ENCODE peak calls at places on chromosomes 16 and 17, in six cellular contexts. Z, Y, J, F, B and X are unnamed samples.

GRCh38 chr16:10078541-10078949 is 103.7 kb downstream of the GRIN2A start:
- DNase-seq in Z (no peak), Y (peak), J (no peak), F (no peak), B (no peak), X (no peak)

GRCh38 chr17:74227681-74228080 is 14.3 kb downstream of the TTYH2 start:
- DNase-seq in Z (no peak), Y (no peak), J (no peak), F (no peak), B (no peak), X (no peak)

GRCh38 chr17:37490638-37491614 is 1.2 kb downstream of the DUSP14 start:
- DNase-seq in Z (peak), Y (peak), J (peak), F (no peak), B (peak), X (peak)

GRCh38 chr17:55926276-55926995 is 175.6 kb downstream of the PCTP start:
- DNase-seq in Z (no peak), Y (no peak), J (no peak), F (no peak), B (no peak), X (no peak)

GRCh38 chr17:48351916-48352332 is 78.1 kb downstream of the SKAP1 start:
- DNase-seq in Z (peak), Y (peak), J (peak), F (no peak), B (peak), X (peak)

GRCh38 chr16:88287219-88287618 is 95.5 kb upstream of the ZNF469 start:
- DNase-seq in Z (peak), Y (peak), J (peak), F (no peak), B (peak), X (no peak)

GRCh38 chr17:49414271-49414621 is 436 bp downstream of the PHB1 start:
- DNase-seq in Z (no peak), Y (no peak), J (no peak), F (no peak), B (peak), X (no peak)

GRCh38 chr16:25051446-25052160 is 36.4 kb upstream of the ARHGAP17 start:
- DNase-seq in Z (peak), Y (no peak), J (no peak), F (no peak), B (no peak), X (peak)

GRCh38 chr17:74635418-74635817 is 11.9 kb upstream of the CD300E start:
- DNase-seq in Z (no peak), Y (no peak), J (no peak), F (peak), B (no peak), X (no peak)

GRCh38 chr16:89195521-89196171 is 4.7 kb downstream of the SLC22A31 start:
- DNase-seq in Z (no peak), Y (no peak), J (no peak), F (no peak), B (no peak), X (no peak)

GRCh38 chr16:22222998-22223397 is 16.9 kb downstream of the EEF2K start:
- DNase-seq in Z (no peak), Y (no peak), J (no peak), F (no peak), B (no peak), X (no peak)

GRCh38 chr17:75526555-75527270 is 1.2 kb downstream of the LLGL2 start:
- DNase-seq in Z (no peak), Y (no peak), J (no peak), F (no peak), B (no peak), X (no peak)

GRCh38 chr16:87653234-87653633 is 50.9 kb downstream of the JPH3 start:
- DNase-seq in Z (peak), Y (peak), J (peak), F (no peak), B (peak), X (peak)

GRCh38 chr17:8482546-8482945 is 46.9 kb downstream of the NDEL1 start:
- DNase-seq in Z (no peak), Y (no peak), J (no peak), F (no peak), B (no peak), X (peak)

GRCh38 chr17:80970044-80970761 is 21.4 kb upstream of the CHMP6 start:
- DNase-seq in Z (peak), Y (no peak), J (peak), F (no peak), B (peak), X (no peak)

GRCh38 chr16:87464691-87465300 is 28.0 kb downstream of the ZCCHC14 start:
- DNase-seq in Z (no peak), Y (no peak), J (no peak), F (no peak), B (peak), X (peak)

GRCh38 chr16:79286646-79287423 is 313.7 kb downstream of the MAF start:
- DNase-seq in Z (no peak), Y (no peak), J (no peak), F (peak), B (no peak), X (no peak)

GRCh38 chr17:37643829-37644228 is 583 bp upstream of the DDX52 start:
- DNase-seq in Z (peak), Y (no peak), J (no peak), F (no peak), B (no peak), X (no peak)

GRCh38 chr17:68468785-68469184 is 11.5 kb upstream of the WIPI1 start:
- DNase-seq in Z (no peak), Y (peak), J (no peak), F (no peak), B (no peak), X (peak)

GRCh38 chr17:51060396-51060795 is 60.3 kb downstream of the SPAG9 start:
- DNase-seq in Z (no peak), Y (no peak), J (no peak), F (no peak), B (no peak), X (no peak)

GRCh38 chr16:69494993-69495392 is 70.6 kb downstream of the CYB5B start:
- DNase-seq in Z (peak), Y (peak), J (peak), F (no peak), B (peak), X (no peak)

GRCh38 chr17:38442548-38442947 is 14.3 kb downstream of the ARHGAP23 start:
- DNase-seq in Z (no peak), Y (no peak), J (no peak), F (no peak), B (no peak), X (no peak)

GRCh38 chr16:52386694-52387093 is 160.2 kb downstream of the TOX3 start:
- DNase-seq in Z (no peak), Y (no peak), J (no peak), F (no peak), B (no peak), X (no peak)

GRCh38 chr17:4599505-4600281 is 15.4 kb downstream of the SMTNL2 start:
- DNase-seq in Z (no peak), Y (peak), J (no peak), F (no peak), B (peak), X (peak)

GRCh38 chr16:77898671-77899211 is 110.4 kb downstream of the VAT1L start:
- DNase-seq in Z (no peak), Y (no peak), J (no peak), F (no peak), B (no peak), X (peak)

GRCh38 chr17:63714550-63715277 is 14.8 kb upstream of the LIMD2 start:
- DNase-seq in Z (no peak), Y (no peak), J (no peak), F (no peak), B (no peak), X (peak)

GRCh38 chr17:14205992-14206461 is 30.6 kb downstream of the CDRT15 start:
- DNase-seq in Z (no peak), Y (no peak), J (no peak), F (no peak), B (no peak), X (no peak)

GRCh38 chr16:79559532-79559931 is 41.0 kb downstream of the MAF start:
- DNase-seq in Z (no peak), Y (no peak), J (no peak), F (no peak), B (no peak), X (no peak)

GRCh38 chr16:24734382-24734781 is 4.9 kb downstream of the TNRC6A start:
- DNase-seq in Z (no peak), Y (no peak), J (no peak), F (no peak), B (no peak), X (peak)

GRCh38 chr16:20675488-20676267 is 21.8 kb downstream of the ACSM1 start:
- DNase-seq in Z (no peak), Y (peak), J (no peak), F (peak), B (peak), X (no peak)

DNA sequence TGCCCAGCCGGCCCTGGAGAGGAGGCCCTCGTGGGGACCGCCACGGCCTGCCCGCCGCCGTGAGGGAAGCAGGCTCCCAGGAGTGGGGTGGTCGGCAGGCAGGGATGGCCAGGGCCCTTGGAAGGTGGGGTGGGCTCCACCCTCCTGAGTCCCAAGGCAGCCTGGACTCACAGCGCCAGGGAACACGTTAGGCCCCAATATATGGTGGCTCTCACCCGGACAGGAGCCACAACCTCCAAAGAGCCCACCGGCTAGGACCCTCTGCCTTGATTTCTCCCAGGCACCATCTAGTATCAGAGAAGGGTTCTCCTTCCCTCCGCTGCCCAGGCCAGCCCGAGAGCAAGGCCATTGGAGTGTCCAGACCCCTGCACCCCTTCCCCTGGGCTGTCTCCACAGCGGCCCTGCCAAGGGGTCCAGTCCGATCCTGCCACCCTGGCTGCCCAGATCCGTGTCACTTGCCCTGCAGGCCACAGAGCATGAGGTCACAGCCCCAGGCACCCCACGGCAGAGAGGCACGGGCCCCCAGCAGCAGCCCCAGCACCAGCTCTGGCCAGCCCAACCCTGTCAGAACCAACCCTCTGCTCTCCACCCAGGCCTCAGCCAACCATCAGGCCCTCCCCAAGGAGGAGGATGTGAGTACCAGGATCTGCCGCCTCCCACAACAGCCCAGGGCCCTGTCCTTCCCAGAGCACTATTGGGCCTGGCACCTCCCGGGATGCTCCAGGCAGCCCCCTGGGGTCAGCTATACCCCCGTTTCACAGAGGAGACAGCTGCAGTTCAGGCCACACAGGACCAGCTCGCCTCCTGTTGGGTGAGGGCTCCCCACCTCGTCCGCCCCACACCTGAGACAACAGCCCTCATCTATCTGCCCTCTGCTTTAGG is 1.1 kb upstream of the AXIN1 start:
- DNase-seq in Z (no peak), Y (no peak), J (no peak), F (no peak), B (no peak), X (no peak)
- TF ChIP-seq BHLHE40 in Z (no peak), Y (no peak), J (no peak), F (no peak), B (no peak), X (no peak)

DNA sequence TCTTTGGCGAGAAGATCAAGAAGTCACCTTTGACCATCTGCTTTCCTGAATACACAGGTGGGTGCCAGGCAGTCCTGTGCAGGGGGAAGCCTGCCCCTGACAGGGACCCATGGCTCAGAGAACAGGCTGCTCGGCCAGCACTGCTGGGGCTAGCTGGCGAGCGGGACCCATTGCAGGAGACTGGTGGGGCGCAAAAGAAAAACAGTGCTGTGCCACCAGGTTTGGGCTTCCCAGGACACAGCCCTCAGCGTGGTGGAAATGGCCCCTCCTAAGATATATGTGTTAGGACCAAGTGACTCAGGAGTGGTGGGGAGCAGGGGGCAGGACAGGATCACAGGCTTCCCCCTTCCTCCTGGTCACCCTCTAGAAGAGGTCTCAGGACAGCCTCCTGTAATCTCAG is 73.9 kb downstream of the AMFR start:
- DNase-seq in Z (no peak), Y (no peak), J (no peak), F (no peak), B (no peak), X (no peak)
- TF ChIP-seq BHLHE40 in Z (no peak), Y (no peak), J (no peak), F (no peak), B (no peak), X (no peak)

DNA sequence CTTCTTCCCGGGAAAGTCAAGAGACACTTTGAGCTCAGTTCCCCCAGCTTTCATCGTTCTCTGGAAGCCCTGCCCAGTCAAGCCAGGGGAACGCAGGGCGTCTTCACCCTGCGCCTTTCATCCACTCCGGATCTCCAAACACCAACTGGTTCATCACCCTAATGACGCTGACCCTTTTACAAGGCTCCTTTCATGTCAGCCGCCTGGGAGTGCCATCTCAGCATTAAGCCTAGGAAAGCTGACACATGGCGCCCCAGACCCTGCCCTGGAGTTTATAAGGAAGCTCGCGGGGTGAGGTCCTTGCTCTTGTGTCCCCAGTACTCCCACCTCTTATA is 594 bp upstream of the DNAJC7 start:
- DNase-seq in Z (no peak), Y (peak), J (no peak), F (no peak), B (no peak), X (no peak)
- TF ChIP-seq BHLHE40 in Z (no peak), Y (no peak), J (no peak), F (no peak), B (no peak), X (no peak)

GRCh38 chr16:17434006-17434405 is 36.8 kb downstream of the XYLT1 start:
- DNase-seq in Z (no peak), Y (no peak), J (no peak), F (no peak), B (no peak), X (no peak)

GRCh38 chr16:17431012-17431411 is 39.7 kb downstream of the XYLT1 start:
- DNase-seq in Z (no peak), Y (no peak), J (no peak), F (no peak), B (no peak), X (peak)

GRCh38 chr16:17432902-17433576 is 37.7 kb downstream of the XYLT1 start:
- DNase-seq in Z (no peak), Y (no peak), J (no peak), F (no peak), B (no peak), X (peak)

GRCh38 chr16:17433577-17433960 is 37.2 kb downstream of the XYLT1 start:
- DNase-seq in Z (no peak), Y (no peak), J (no peak), F (no peak), B (no peak), X (no peak)

GRCh38 chr16:17431904-17432625 is 38.7 kb downstream of the XYLT1 start:
- DNase-seq in Z (no peak), Y (no peak), J (no peak), F (no peak), B (no peak), X (no peak)
- TF ChIP-seq BHLHE40 in Z (no peak), Y (no peak), J (no peak), F (no peak), B (no peak), X (no peak)

GRCh38 chr16:57000271-57001025 is 11.1 kb downstream of the NLRC5 start:
- DNase-seq in Z (peak), Y (no peak), J (no peak), F (peak), B (no peak), X (peak)
- TF ChIP-seq BHLHE40 in Z (no peak), Y (no peak), J (no peak), F (peak), B (no peak), X (no peak)

DNA sequence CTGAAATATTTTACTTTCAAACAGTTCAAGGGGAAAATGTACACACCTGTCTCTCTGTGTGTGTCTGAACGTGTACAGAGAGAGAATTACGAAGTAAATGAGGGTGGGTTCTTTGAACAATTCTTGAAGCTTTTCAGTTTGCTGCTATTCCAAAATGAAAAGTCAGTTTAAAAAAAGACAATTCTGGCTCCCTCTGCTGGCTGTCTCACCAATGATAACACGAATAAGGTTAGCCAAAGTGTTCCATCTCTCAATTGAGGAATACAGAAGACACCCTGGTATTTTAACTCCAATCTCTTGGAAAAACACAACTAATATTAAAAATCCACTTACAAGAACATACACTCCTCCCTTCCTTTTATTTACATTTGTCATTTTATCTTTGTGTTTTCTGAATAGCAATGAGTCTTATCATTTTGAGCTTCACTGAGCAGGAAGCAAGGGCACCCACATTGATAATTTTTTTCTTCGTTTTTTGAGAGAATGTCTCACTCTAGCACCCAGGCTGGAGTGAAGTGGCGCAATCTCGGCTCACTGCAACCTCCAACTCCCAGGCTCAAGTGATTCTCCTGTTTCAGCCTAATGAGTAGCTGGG is 20.5 kb downstream of the EFTUD2 start:
- DNase-seq in Z (peak), Y (peak), J (peak), F (no peak), B (no peak), X (peak)
- TF ChIP-seq BHLHE40 in Z (no peak), Y (no peak), J (no peak), F (no peak), B (no peak), X (no peak)

DNA sequence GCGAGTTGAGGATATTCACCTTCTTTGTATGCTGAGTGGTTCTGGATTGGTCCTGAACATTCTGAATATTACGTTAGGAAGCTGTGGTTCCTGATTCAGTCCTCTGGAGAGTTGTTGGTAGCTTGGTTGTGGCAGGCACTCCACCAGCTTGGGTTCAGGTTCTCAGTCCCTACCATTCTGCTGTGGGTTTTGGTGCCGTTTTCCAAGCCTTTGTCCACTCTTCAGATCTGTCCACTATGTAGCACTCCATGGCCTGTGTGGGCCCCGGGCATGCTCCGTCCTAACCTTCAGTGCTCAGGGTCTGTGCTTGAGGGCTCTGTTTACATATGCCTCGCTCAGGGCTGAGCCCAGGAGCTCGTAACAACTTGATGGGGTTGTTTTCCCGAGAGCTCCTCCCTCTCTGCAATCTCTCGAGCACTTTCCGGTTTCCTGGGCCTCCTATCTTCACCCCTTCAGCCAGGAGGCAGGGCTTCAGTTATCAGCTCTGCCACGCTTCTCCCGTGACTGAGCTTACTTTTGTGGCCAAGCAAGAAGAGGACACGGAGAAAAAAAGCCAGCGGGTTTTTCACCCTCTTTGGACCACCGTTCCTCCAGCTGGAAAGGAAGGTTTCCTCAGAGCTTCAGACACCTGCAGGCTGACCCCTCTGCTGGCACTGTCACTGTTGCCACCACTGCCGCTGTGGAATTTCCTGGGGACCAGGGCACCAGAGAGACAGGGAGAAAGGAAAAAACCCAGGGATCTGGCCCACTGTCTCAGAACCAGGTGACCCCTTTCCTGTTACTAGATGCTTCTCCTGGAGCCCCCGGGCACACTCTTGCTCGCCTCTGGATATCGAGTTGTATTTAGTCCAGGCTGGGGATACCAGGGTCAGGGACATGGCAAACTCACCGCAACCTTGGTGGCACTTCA is 19.6 kb downstream of the KIAA0513 start:
- DNase-seq in Z (no peak), Y (no peak), J (no peak), F (no peak), B (peak), X (no peak)
- TF ChIP-seq BHLHE40 in Z (no peak), Y (no peak), J (no peak), F (no peak), B (peak), X (no peak)